ENCODE peak calls at places on chromosomes 4 and X, in eight cellular contexts. N, W, E, J, K, I, V and U are unnamed samples.

GRCh38 chr4:15691346-15692140 is 9.9 kb downstream of the FAM200B start:
- DNase-seq in N (peak), J (no peak), K (no peak), E (no peak), V (no peak), W (peak), I (no peak), U (no peak)

GRCh38 chr4:76090241-76090691 is 15.8 kb downstream of the ART3 start:
- DNase-seq in E (no peak), W (peak), V (no peak), J (no peak), I (peak), K (no peak), N (no peak), U (peak)

GRCh38 chr4:1253831-1254230 is 4.9 kb upstream of the CTBP1 start:
- DNase-seq in K (no peak), E (no peak), V (no peak), I (no peak), J (no peak), W (no peak), N (no peak), U (no peak)

GRCh38 chr4:15478724-15479088 is 9.0 kb downstream of the CC2D2A start:
- DNase-seq in K (no peak), W (no peak), J (no peak), N (no peak), V (no peak), I (no peak), E (no peak), U (no peak)

GRCh38 chr4:101037249-101037648 is 310.1 kb downstream of the PPP3CA start:
- DNase-seq in I (no peak), N (no peak), V (no peak), E (no peak), K (no peak), W (peak), J (peak), U (no peak)

GRCh38 chr4:24516926-24517325 is 67.4 kb downstream of the DHX15 start:
- DNase-seq in N (no peak), W (no peak), V (no peak), K (no peak), I (no peak), J (no peak), E (no peak), U (no peak)

GRCh38 chrX:133979641-133980230 is 5.7 kb downstream of the GPC3 start:
- DNase-seq in V (no peak), E (no peak), N (no peak), J (no peak), W (no peak), K (no peak), I (no peak), U (no peak)

GRCh38 chr4:76614589-76614988 is 179.6 kb downstream of the SHROOM3 start:
- DNase-seq in N (no peak), J (no peak), I (no peak), E (no peak), W (no peak), V (no peak), K (no peak), U (no peak)

GRCh38 chr4:174633399-174633798 is 111.1 kb upstream of the HPGD start:
- DNase-seq in K (no peak), I (no peak), W (no peak), N (no peak), E (no peak), J (no peak), V (no peak), U (no peak)

GRCh38 chr4:86453044-86453501 is 93.2 kb upstream of the MAPK10 start:
- DNase-seq in W (no peak), J (no peak), I (no peak), E (no peak), K (no peak), N (no peak), V (no peak), U (no peak)

GRCh38 chrX:123184858-123185251 is 777 bp downstream of the GRIA3 start:
- DNase-seq in J (no peak), K (no peak), V (peak), I (no peak), E (no peak), N (no peak), W (no peak), U (no peak)

GRCh38 chr4:94897023-94897422 is 139.3 kb downstream of the BMPR1B start:
- DNase-seq in K (no peak), V (peak), I (peak), E (no peak), W (peak), N (no peak), J (no peak), U (no peak)

GRCh38 chr4:113919611-113920010 is 59.8 kb downstream of the ARSJ start:
- DNase-seq in N (no peak), W (no peak), I (no peak), K (no peak), E (no peak), J (no peak), V (peak), U (no peak)

GRCh38 chrX:47595701-47596655 is 13.7 kb downstream of the TIMP1 start:
- DNase-seq in I (no peak), E (no peak), W (no peak), N (no peak), J (no peak), V (no peak), K (no peak), U (no peak)

GRCh38 chrX:42678133-42678532 is 99.8 kb downstream of the PPP1R2C start:
- DNase-seq in W (no peak), E (no peak), N (peak), V (peak), J (no peak), I (no peak), K (no peak), U (no peak)

GRCh38 chrX:10582215-10582733 is 38.1 kb downstream of the MID1 start:
- DNase-seq in J (peak), N (peak), E (no peak), W (no peak), V (no peak), I (peak), K (no peak), U (no peak)

GRCh38 chrX:112808651-112809050 is 32.0 kb downstream of the AMOT start:
- DNase-seq in J (no peak), N (no peak), W (no peak), E (no peak), I (no peak), K (no peak), V (no peak), U (no peak)

GRCh38 chr4:22187203-22187835 is 238.7 kb upstream of the KCNIP4 start:
- DNase-seq in V (no peak), W (no peak), N (no peak), E (no peak), J (no peak), I (no peak), K (no peak), U (no peak)

GRCh38 chr4:26020896-26021295 is 106.9 kb downstream of the SMIM20 start:
- DNase-seq in K (no peak), I (no peak), W (peak), V (no peak), J (no peak), E (no peak), N (no peak), U (no peak)

GRCh38 chr4:8315343-8316250 is 46.0 kb downstream of the HTRA3 start:
- DNase-seq in E (no peak), J (peak), V (peak), N (peak), I (no peak), K (no peak), W (peak), U (peak)

GRCh38 chrX:68997461-68997860 is 167.8 kb downstream of the PJA1 start:
- DNase-seq in W (no peak), E (no peak), V (no peak), I (no peak), K (no peak), J (no peak), N (no peak), U (no peak)

GRCh38 chrX:49106930-49107329 is 16.6 kb downstream of the GPKOW start:
- DNase-seq in V (peak), J (no peak), E (no peak), N (peak), I (peak), K (no peak), W (peak), U (no peak)

GRCh38 chrX:24682739-24683432 is 10.8 kb upstream of the POLA1 start:
- DNase-seq in E (no peak), V (no peak), J (no peak), N (no peak), I (no peak), W (no peak), K (no peak), U (no peak)

GRCh38 chr4:48195853-48196252 is 61.8 kb upstream of the TXK start:
- DNase-seq in I (no peak), V (no peak), J (no peak), N (no peak), K (no peak), E (no peak), W (no peak), U (no peak)

GRCh38 chrX:16828126-16828908 is 41.8 kb downstream of the RBBP7 start:
- DNase-seq in K (no peak), V (no peak), J (no peak), E (no peak), I (no peak), N (peak), W (no peak), U (peak)

GRCh38 chr4:53942712-53943111 is 121.7 kb downstream of the CHIC2 start:
- DNase-seq in J (no peak), K (no peak), V (no peak), E (no peak), W (no peak), I (no peak), N (no peak), U (no peak)

GRCh38 chr4:948101-948935 is 16.1 kb downstream of the TMEM175 start:
- DNase-seq in E (no peak), K (no peak), J (no peak), I (no peak), W (peak), N (no peak), V (no peak), U (no peak)

GRCh38 chr4:123505457-123506310 is 109.1 kb downstream of the SPRY1 start:
- DNase-seq in N (peak), K (no peak), W (peak), E (no peak), I (peak), V (peak), J (no peak), U (peak)

GRCh38 chr4:53804719-53805118 is 213.4 kb upstream of the LNX1 start:
- DNase-seq in K (no peak), E (peak), V (peak), J (peak), I (peak), W (peak), N (peak), U (peak)

GRCh38 chr4:48196758-48197504 is 62.9 kb upstream of the TXK start:
- DNase-seq in E (peak), I (no peak), W (no peak), J (no peak), N (no peak), V (no peak), K (no peak), U (no peak)

GRCh38 chrX:153647461-153648357 is 706 bp downstream of the DUSP9 start:
- DNase-seq in J (no peak), V (no peak), N (no peak), I (no peak), K (no peak), W (no peak), E (no peak), U (no peak)

GRCh38 chr4:124640037-124640730 is 72.3 kb downstream of the ANKRD50 start:
- DNase-seq in W (no peak), E (no peak), N (peak), I (no peak), J (peak), V (no peak), K (peak), U (no peak)

GRCh38 chr4:47482326-47482725 is 2.7 kb upstream of the ATP10D start:
- DNase-seq in K (no peak), E (no peak), W (no peak), V (no peak), I (no peak), N (no peak), J (no peak), U (no peak)

GRCh38 chr4:48815483-48815882 is 15.4 kb upstream of the OCIAD1 start:
- DNase-seq in I (no peak), J (no peak), N (no peak), E (no peak), W (no peak), V (no peak), K (no peak), U (no peak)

GRCh38 chr4:129614581-129614980 is 518.6 kb downstream of the C4orf33 start:
- DNase-seq in J (no peak), W (no peak), I (no peak), V (no peak), K (no peak), E (no peak), N (no peak), U (no peak)

GRCh38 chr4:141027421-141027820 is 105.8 kb downstream of the RNF150 start:
- DNase-seq in I (no peak), V (no peak), W (no peak), K (no peak), J (no peak), E (no peak), N (no peak), U (no peak)

GRCh38 chrX:147226801-147227200 is 412.3 kb upstream of the CXorf51A start:
- DNase-seq in N (peak), J (no peak), E (no peak), V (no peak), W (no peak), I (no peak), K (no peak), U (no peak)

GRCh38 chr4:56803473-56803872 is 18.0 kb downstream of the SPINK2 start:
- DNase-seq in N (no peak), J (no peak), I (no peak), W (no peak), K (no peak), V (no peak), E (peak), U (peak)

DNA sequence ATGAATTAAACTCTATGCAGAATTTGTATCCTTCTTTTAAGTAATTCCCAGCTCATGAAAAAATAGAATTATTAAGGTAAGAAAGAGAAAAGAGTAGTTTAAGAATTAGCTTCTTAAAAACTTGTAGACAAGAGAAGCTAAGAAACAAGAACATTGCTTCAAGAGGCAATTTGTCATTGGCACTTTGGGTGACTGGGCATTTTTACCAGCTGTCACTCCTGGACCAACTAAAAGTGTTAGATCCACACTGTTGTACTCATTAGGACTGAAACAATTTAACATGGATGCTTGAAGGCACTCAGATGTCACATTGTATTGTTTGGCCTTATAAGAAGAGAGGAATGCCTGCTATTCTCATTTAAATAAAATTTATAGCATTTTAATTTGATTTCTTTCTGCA is 7.4 kb downstream of the COL25A1 start:
- DNase-seq in K (no peak), V (no peak), J (no peak), N (no peak), E (no peak), I (no peak), W (no peak), U (no peak)
- TF ChIP-seq REST in K (no peak), V (no peak), J (no peak), N (no peak), E (no peak), I (no peak), W (no peak), U (no peak)

GRCh38 chr4:149595500-149595899 is 220.1 kb downstream of the IQCM start:
- DNase-seq in E (no peak), N (no peak), K (no peak), V (no peak), I (no peak), W (no peak), J (no peak), U (no peak)
- TF ChIP-seq REST in E (no peak), N (no peak), K (no peak), V (no peak), I (no peak), W (no peak), J (no peak), U (no peak)

GRCh38 chr4:71456841-71457240 is 118.0 kb downstream of the SLC4A4 start:
- DNase-seq in K (peak), V (no peak), J (no peak), N (peak), W (peak), E (no peak), I (no peak), U (no peak)
- TF ChIP-seq REST in K (no peak), V (no peak), J (no peak), N (no peak), W (no peak), E (no peak), I (no peak), U (no peak)

DNA sequence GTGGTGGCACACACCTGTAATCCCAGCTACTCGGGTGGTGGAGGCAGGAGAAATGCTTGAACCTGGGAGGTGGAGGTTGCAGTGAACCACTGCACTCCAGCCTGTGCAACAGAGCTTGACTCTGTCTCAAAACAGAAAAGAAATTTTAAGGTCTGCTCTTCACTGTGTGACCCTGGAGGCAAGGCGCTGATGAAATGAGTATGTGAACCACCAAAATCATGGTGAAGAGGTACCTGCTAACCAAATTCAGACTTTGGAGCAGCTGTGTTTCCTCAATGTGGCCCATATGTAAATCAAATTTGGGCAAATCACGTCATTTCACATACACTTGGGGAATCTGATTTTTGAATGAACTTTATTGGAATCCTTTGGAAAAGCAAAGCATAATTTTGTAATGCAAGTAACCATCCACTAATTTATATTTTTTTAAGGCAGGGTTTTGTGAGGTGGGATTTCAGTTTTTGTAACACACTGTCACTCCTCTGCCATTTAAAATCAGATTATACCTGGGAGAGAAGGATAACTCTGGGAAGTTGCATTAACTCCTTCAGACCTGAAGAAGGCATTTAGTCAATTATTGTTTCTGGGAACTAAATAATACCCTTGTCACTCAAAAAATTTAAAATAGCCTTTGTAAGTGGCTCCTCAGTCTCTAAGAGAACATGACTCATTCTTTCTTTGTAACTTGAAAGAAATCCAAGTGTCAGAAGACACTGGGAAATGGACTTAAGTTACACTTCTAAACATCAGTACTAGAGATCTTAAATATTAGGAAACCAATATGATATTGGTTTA is 24.0 kb downstream of the DOCK11 start:
- DNase-seq in N (no peak), V (no peak), W (no peak), E (no peak), I (no peak), K (no peak), J (no peak), U (no peak)
- TF ChIP-seq REST in N (no peak), V (no peak), W (no peak), E (no peak), I (no peak), K (no peak), J (no peak), U (no peak)

DNA sequence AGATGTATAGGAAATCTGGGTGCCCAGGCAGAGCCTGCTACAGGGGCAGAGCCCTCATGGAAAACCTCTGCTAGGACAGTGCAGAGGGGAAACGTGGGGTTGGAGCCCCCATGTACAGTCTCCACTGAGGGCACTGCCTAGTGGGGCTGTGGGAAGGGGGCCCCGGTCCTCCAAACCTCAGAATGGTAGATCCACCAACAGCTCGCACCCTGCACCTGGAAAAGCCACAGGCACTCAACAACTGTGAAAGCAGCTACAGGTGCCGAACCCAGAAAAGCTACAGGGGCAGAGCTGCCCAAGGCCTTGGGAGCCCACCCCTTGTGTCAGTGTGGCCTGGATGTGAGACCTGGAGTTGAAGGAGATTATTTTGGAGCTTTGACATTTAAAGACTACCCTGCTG is 5.4 kb upstream of the XPNPEP2 start:
- DNase-seq in N (no peak), J (no peak), K (no peak), I (no peak), E (no peak), V (no peak), W (no peak), U (no peak)
- TF ChIP-seq REST in N (no peak), J (no peak), K (no peak), I (no peak), E (no peak), V (no peak), W (no peak), U (no peak)

GRCh38 chr4:172356002-172356401 is 542.8 kb downstream of the GALNTL6 start:
- DNase-seq in W (no peak), K (no peak), N (no peak), E (no peak), V (no peak), J (no peak), I (no peak), U (no peak)
- TF ChIP-seq REST in W (no peak), K (no peak), N (no peak), E (no peak), V (no peak), J (no peak), I (no peak), U (no peak)

GRCh38 chr4:88138561-88138960 is 19.9 kb downstream of the ABCG2 start:
- DNase-seq in I (no peak), N (peak), E (no peak), V (no peak), K (no peak), J (no peak), W (no peak), U (no peak)
- TF ChIP-seq REST in I (no peak), N (no peak), E (no peak), V (no peak), K (no peak), J (no peak), W (no peak), U (no peak)

DNA sequence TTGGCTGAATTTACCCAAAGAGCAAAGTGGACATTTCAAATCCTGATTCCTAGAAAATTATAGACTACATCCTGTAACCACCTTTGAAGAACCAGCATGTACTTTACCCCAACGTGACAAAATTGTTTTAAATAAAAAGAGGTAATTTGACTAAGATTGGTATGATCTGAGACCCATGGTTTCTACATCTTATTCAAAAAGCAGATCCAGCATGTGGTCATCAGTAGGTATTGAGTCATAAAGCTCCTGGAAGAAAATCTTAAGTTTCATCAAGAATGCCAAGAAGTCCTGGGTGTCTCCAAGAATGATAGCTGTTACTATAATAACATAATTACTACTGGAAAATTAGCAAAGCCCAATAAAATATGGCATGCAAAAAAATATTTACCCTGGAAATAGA is 61.8 kb downstream of the NFKB1 start:
- DNase-seq in V (no peak), I (no peak), N (no peak), E (no peak), W (no peak), K (no peak), J (no peak), U (no peak)
- TF ChIP-seq REST in V (no peak), I (no peak), N (no peak), E (no peak), W (no peak), K (no peak), J (no peak), U (no peak)